ENCODE peak calls at places on chromosomes 5 and 9, in nine cellular contexts. P is spleen; U is CD4-positive, alpha-beta T cell; N is SJSA1; S is PC-3; Z is fibroblast of lung; I is H9; J is left ventricle myocardium inferior; Q is astrocyte. C is an unnamed sample.

GRCh38 chr5:36363101-36363500 is 61.4 kb upstream of the RANBP3L start:
- DNase-seq in S (peak), J (no peak), P (no peak), Q (peak), Z (peak), U (no peak), N (no peak), I (peak), C (no peak)

GRCh38 chr9:137965177-137965795 is 87.7 kb downstream of the CACNA1B start:
- DNase-seq in P (peak), I (no peak), Q (no peak), S (no peak), Z (no peak), N (no peak), U (no peak), J (no peak), C (no peak)

GRCh38 chr9:81724242-81724889 is 35.0 kb upstream of the TLE1 start:
- DNase-seq in J (no peak), P (no peak), Z (peak), S (peak), Q (peak), I (no peak), N (no peak), U (no peak), C (no peak)

GRCh38 chr5:136004436-136004835 is 24.4 kb upstream of the TGFBI start:
- DNase-seq in Z (peak), P (no peak), N (peak), I (no peak), Q (peak), U (no peak), J (no peak), S (peak), C (no peak)

GRCh38 chr9:76646249-76646648 is 118.0 kb upstream of the PCA3 start:
- DNase-seq in Z (peak), U (no peak), Q (peak), S (no peak), N (no peak), J (no peak), I (no peak), P (no peak), C (no peak)

GRCh38 chr9:68704498-68704803 is 589 bp upstream of the PIP5K1B start:
- DNase-seq in Z (no peak), P (no peak), U (no peak), Q (no peak), I (no peak), J (no peak), N (no peak), S (no peak), C (no peak)

GRCh38 chr9:132994410-132995120 is 16.1 kb downstream of the GFI1B start:
- DNase-seq in Q (peak), Z (peak), P (peak), U (no peak), J (no peak), N (no peak), S (peak), I (no peak), C (no peak)

GRCh38 chr9:134914501-134914834 is 3.2 kb downstream of the FCN1 start:
- DNase-seq in J (no peak), Z (no peak), S (no peak), Q (no peak), U (no peak), I (no peak), P (no peak), N (no peak), C (no peak)

GRCh38 chr5:52867809-52868208 is 80.1 kb downstream of the ITGA1 start:
- DNase-seq in S (peak), U (no peak), I (no peak), Q (peak), P (no peak), Z (peak), N (no peak), J (no peak), C (no peak)

GRCh38 chr9:1647776-1648175 is 367.4 kb upstream of the SMARCA2 start:
- DNase-seq in S (peak), Q (no peak), I (no peak), Z (no peak), P (no peak), N (no peak), U (no peak), J (no peak), C (no peak)

GRCh38 chr5:51345106-51345505 is 38.1 kb upstream of the ISL1 start:
- DNase-seq in N (no peak), J (no peak), P (no peak), I (no peak), S (peak), U (no peak), Z (peak), Q (peak), C (no peak)

GRCh38 chr9:91896096-91896495 is 53.9 kb downstream of the ROR2 start:
- DNase-seq in Z (no peak), P (no peak), Q (no peak), S (no peak), U (no peak), N (no peak), J (no peak), I (no peak), C (no peak)

GRCh38 chr5:143135832-143136551 is 267.5 kb downstream of the NR3C1 start:
- DNase-seq in Z (peak), Q (peak), J (peak), U (no peak), I (no peak), P (no peak), S (no peak), N (no peak), C (no peak)

GRCh38 chr9:38334234-38334633 is 58.3 kb upstream of the ALDH1B1 start:
- DNase-seq in N (no peak), Z (no peak), U (no peak), J (no peak), I (no peak), Q (no peak), S (no peak), P (no peak), C (no peak)

GRCh38 chr9:125961037-125961436 is 213.9 kb downstream of the PBX3 start:
- DNase-seq in S (no peak), U (no peak), P (no peak), N (no peak), I (no peak), J (no peak), Z (peak), Q (no peak), C (no peak)

GRCh38 chr9:109444771-109445320 is 53.3 kb downstream of the PTPN3 start:
- DNase-seq in Z (no peak), P (no peak), I (no peak), N (no peak), U (no peak), J (no peak), S (no peak), Q (no peak), C (no peak)

GRCh38 chr9:81456431-81456970 is 232.8 kb downstream of the TLE1 start:
- DNase-seq in P (no peak), Z (peak), U (no peak), J (no peak), N (no peak), S (peak), I (no peak), Q (peak), C (no peak)

GRCh38 chr5:3428355-3428754 is 167.3 kb upstream of the IRX1 start:
- DNase-seq in P (no peak), I (peak), U (no peak), N (no peak), J (no peak), Q (no peak), S (no peak), Z (no peak), C (no peak)

GRCh38 chr9:28610339-28610738 is 1037.1 kb upstream of the C9orf72 start:
- DNase-seq in U (no peak), Z (no peak), N (no peak), P (no peak), Q (no peak), S (no peak), I (no peak), J (no peak), C (no peak)

GRCh38 chr9:15416880-15417279 is 5.8 kb upstream of the SNAPC3 start:
- DNase-seq in N (no peak), P (no peak), U (peak), Z (peak), Q (no peak), I (peak), J (no peak), S (peak), C (peak)

GRCh38 chr5:42317575-42317974 is 105.7 kb upstream of the GHR start:
- DNase-seq in S (no peak), U (no peak), Z (no peak), J (no peak), N (no peak), P (no peak), Q (no peak), I (no peak), C (no peak)

GRCh38 chr5:174556756-174557155 is 167.6 kb upstream of the MSX2 start:
- DNase-seq in I (no peak), J (no peak), P (no peak), N (no peak), S (no peak), Q (no peak), Z (peak), U (no peak), C (no peak)

GRCh38 chr9:76528056-76528455 is 69.1 kb downstream of the GCNT1 start:
- DNase-seq in I (no peak), Q (no peak), J (no peak), P (no peak), U (no peak), Z (peak), S (no peak), N (no peak), C (no peak)

DNA sequence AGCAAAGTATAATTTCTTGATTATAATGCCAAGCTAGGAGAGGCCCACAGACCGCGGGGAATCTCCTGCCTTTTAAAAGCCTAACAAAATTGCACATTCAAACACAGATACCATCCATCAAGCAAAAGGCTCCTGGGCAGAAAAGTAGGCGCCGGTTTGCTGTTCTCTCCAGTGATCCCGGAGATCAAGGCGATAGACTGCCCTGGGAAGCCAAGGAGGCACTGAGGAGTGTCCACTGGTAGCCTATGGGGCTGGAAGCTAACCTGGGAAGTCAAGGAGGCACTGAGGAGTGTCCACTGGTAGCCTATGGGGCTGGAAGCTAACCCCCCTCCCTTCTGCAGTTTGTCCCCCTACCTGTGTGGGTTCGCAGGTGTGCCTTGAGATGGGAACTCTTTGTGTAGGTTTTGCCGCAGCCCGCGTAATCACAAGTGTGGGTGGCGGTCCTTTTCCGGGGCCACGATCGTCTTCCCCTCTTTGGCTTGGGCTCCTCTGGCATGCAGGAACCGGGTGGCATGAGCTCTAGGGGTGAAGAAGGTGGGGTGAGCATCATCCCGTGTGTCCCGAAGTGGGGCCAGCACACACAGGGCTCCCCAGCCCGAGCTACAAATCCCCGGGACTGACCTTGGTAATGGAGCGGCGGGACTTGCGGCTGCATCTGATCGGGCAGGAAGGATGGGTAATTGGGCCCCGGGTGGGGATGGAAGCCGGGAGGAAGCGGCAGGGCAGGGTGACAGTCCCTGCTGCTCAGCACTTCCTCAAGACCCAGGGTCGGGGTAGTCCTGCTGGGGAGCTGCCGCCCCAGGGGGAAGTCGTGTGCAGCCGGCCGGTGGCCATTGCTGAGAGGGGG is 2.7 kb downstream of the KLF4 start:
- DNase-seq in S (peak), J (peak), Z (no peak), I (peak), P (peak), Q (no peak), U (no peak), N (no peak), C (no peak)
- H3K27ac ChIP-seq in S (no peak), J (peak), Z (peak), I (no peak), P (peak), Q (no peak), U (no peak), N (no peak), C (no peak)

GRCh38 chr9:10411272-10411671 is 201.5 kb downstream of the PTPRD start:
- DNase-seq in P (no peak), Z (no peak), J (no peak), S (no peak), Q (no peak), I (no peak), U (no peak), N (no peak), C (no peak)
- H3K27ac ChIP-seq in P (no peak), Z (no peak), J (no peak), S (no peak), Q (no peak), I (no peak), U (no peak), N (no peak), C (no peak)

GRCh38 chr9:115674091-115674490 is 479.5 kb upstream of the PAPPA start:
- DNase-seq in N (no peak), S (no peak), Z (peak), Q (no peak), U (no peak), J (no peak), I (no peak), P (no peak), C (no peak)
- H3K27ac ChIP-seq in N (peak), S (peak), Z (peak), Q (peak), U (no peak), J (no peak), I (no peak), P (no peak), C (no peak)

GRCh38 chr5:173473293-173473692 is 143.2 kb downstream of the BOD1 start:
- DNase-seq in P (no peak), U (no peak), I (no peak), S (peak), N (no peak), J (no peak), Q (no peak), Z (peak), C (no peak)

GRCh38 chr5:173477320-173478055 is 139.0 kb downstream of the BOD1 start:
- DNase-seq in U (no peak), S (no peak), Q (peak), P (no peak), J (no peak), N (peak), Z (peak), I (no peak), C (no peak)

GRCh38 chr5:173474881-173475287 is 141.6 kb downstream of the BOD1 start:
- DNase-seq in U (no peak), J (no peak), P (no peak), N (no peak), Z (peak), Q (peak), S (peak), I (no peak), C (no peak)

GRCh38 chr5:173472784-173473278 is 143.6 kb downstream of the BOD1 start:
- DNase-seq in Q (peak), U (no peak), Z (peak), P (no peak), J (peak), S (no peak), I (no peak), N (no peak), C (peak)

DNA sequence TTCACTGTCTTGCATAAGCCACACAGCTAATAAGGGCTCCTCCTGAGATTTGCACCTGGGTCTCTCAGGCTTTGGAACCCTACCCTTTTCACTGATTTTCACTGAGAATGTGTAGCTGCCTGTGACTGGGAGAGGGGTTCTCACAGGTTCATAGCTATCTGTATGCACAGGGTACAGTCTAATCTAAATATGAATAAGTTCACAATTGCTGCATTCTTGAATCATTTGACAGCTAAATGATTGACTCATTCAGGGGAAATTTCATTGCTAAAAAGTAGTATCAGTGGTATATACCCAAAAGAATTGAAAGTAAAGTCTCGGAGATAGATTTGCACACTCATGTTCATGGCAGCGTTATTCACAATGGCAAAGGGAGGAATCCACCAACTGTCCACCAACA is 140.7 kb downstream of the BOD1 start:
- DNase-seq in Z (no peak), Q (no peak), U (no peak), P (no peak), J (no peak), N (no peak), S (no peak), I (no peak), C (no peak)
- H3K27ac ChIP-seq in Z (peak), Q (no peak), U (no peak), P (no peak), J (no peak), N (no peak), S (no peak), I (no peak), C (no peak)

GRCh38 chr9:87401681-87402080 is 96.0 kb upstream of the DAPK1 start:
- DNase-seq in N (no peak), Q (no peak), J (no peak), I (no peak), U (no peak), S (no peak), P (no peak), Z (no peak), C (no peak)

GRCh38 chr9:87406545-87407166 is 91.0 kb upstream of the DAPK1 start:
- DNase-seq in Q (no peak), P (no peak), S (no peak), I (no peak), N (no peak), Z (no peak), U (no peak), J (no peak), C (no peak)

GRCh38 chr9:87402537-87402936 is 95.1 kb upstream of the DAPK1 start:
- DNase-seq in S (no peak), I (no peak), J (no peak), Q (no peak), Z (no peak), P (no peak), U (no peak), N (no peak), C (no peak)

GRCh38 chr9:87405677-87406544 is 91.8 kb upstream of the DAPK1 start:
- DNase-seq in Q (no peak), S (no peak), J (no peak), P (no peak), U (no peak), Z (no peak), I (no peak), N (no peak), C (no peak)
- H3K27ac ChIP-seq in Q (no peak), S (no peak), J (no peak), P (no peak), U (no peak), Z (no peak), I (peak), N (peak), C (no peak)

DNA sequence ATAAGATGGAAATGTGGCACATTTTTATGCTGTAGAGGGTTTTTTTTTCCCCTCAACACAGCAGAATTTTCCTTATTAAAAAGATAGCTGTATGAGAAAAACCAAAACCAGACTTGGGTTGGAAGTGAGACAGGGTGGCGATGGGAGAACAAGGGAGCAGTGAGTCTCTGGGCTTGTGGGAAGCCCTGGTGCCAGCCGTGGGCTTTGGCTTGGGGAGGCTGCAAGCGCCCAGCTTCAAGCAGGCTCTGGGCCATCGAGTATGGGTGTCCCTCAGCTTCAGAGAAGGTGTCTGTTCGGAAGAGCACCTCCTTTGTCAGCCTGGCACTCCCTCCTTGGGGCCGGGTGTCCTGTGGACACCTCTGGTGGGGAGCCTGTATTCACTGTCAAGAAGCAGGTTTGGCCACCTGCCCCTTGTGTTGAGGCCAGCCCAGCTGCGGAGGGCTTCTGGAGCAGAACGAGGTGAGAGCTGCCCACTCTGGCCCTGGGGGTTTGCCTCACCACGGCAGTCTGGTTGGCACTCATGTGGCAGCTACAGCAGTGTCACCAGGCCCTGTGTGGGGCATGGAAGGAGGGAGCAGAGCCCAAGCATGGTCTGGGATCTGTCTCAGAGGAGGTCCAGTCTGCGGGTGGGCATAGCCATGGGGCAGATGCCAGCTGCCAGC is 37.6 kb upstream of the ANGPTL2 start:
- DNase-seq in J (no peak), U (no peak), S (no peak), N (peak), P (no peak), I (peak), Q (no peak), Z (no peak), C (no peak)
- H3K27ac ChIP-seq in J (no peak), U (no peak), S (no peak), N (peak), P (no peak), I (no peak), Q (no peak), Z (peak), C (peak)

GRCh38 chr5:95864456-95864855 is 41.9 kb upstream of the GLRX start:
- DNase-seq in P (no peak), J (no peak), I (no peak), N (no peak), S (no peak), U (no peak), Q (no peak), Z (no peak), C (no peak)
- H3K27ac ChIP-seq in P (no peak), J (no peak), I (no peak), N (no peak), S (peak), U (no peak), Q (no peak), Z (peak), C (peak)

GRCh38 chr9:88915916-88916315 is 75.4 kb upstream of the S1PR3 start:
- DNase-seq in U (no peak), S (no peak), N (no peak), Z (no peak), J (no peak), I (no peak), Q (no peak), P (no peak), C (no peak)
- H3K27ac ChIP-seq in U (no peak), S (no peak), N (no peak), Z (no peak), J (no peak), I (no peak), Q (no peak), P (no peak), C (no peak)